ENCODE peak calls at places on chromosomes 5 and 9, in eight cellular contexts. One of them, this sample, is unnamed.

GRCh38 chr9:85142461-85143401 is 473.2 kb downstream of the NTRK2 start:
- DNase-seq in transverse colon: peak
- DNase-seq in body of pancreas: peak
- DNase-seq in endothelial cell of umbilical vein: peak
- DNase-seq in esophagus squamous epithelium: no peak
- DNase-seq in IMR-90: no peak
- DNase-seq in GM12891: peak
- DNase-seq in NB4: peak
- DNase-seq in this sample: peak

GRCh38 chr9:126935630-126936029 is 21.0 kb downstream of the RALGPS1 start:
- DNase-seq in transverse colon: no peak
- DNase-seq in body of pancreas: no peak
- DNase-seq in endothelial cell of umbilical vein: no peak
- DNase-seq in esophagus squamous epithelium: no peak
- DNase-seq in IMR-90: peak
- DNase-seq in GM12891: no peak
- DNase-seq in NB4: no peak
- DNase-seq in this sample: no peak

GRCh38 chr9:114339130-114339908 is 9.7 kb downstream of the ORM2 start:
- DNase-seq in transverse colon: peak
- DNase-seq in body of pancreas: peak
- DNase-seq in endothelial cell of umbilical vein: peak
- DNase-seq in esophagus squamous epithelium: no peak
- DNase-seq in IMR-90: peak
- DNase-seq in GM12891: peak
- DNase-seq in NB4: peak
- DNase-seq in this sample: peak

GRCh38 chr5:146706321-146706972 is 172.1 kb downstream of the PPP2R2B start:
- DNase-seq in transverse colon: no peak
- DNase-seq in body of pancreas: no peak
- DNase-seq in endothelial cell of umbilical vein: no peak
- DNase-seq in esophagus squamous epithelium: no peak
- DNase-seq in IMR-90: no peak
- DNase-seq in GM12891: no peak
- DNase-seq in NB4: peak
- DNase-seq in this sample: no peak

GRCh38 chr9:109759584-109759983 is 20.4 kb upstream of the PALM2AKAP2 start:
- DNase-seq in transverse colon: no peak
- DNase-seq in body of pancreas: no peak
- DNase-seq in endothelial cell of umbilical vein: no peak
- DNase-seq in esophagus squamous epithelium: no peak
- DNase-seq in IMR-90: no peak
- DNase-seq in GM12891: no peak
- DNase-seq in NB4: no peak
- DNase-seq in this sample: no peak

GRCh38 chr5:10703676-10704075 is 57.4 kb downstream of the DAP start:
- DNase-seq in transverse colon: peak
- DNase-seq in body of pancreas: peak
- DNase-seq in endothelial cell of umbilical vein: no peak
- DNase-seq in esophagus squamous epithelium: no peak
- DNase-seq in IMR-90: no peak
- DNase-seq in GM12891: no peak
- DNase-seq in NB4: no peak
- DNase-seq in this sample: no peak

GRCh38 chr5:3006961-3007551 is 255.6 kb upstream of the IRX2 start:
- DNase-seq in transverse colon: no peak
- DNase-seq in body of pancreas: no peak
- DNase-seq in endothelial cell of umbilical vein: no peak
- DNase-seq in esophagus squamous epithelium: no peak
- DNase-seq in IMR-90: no peak
- DNase-seq in GM12891: no peak
- DNase-seq in NB4: no peak
- DNase-seq in this sample: no peak

GRCh38 chr9:7871977-7872730 is 72.6 kb upstream of the DMAC1 start:
- DNase-seq in transverse colon: no peak
- DNase-seq in body of pancreas: no peak
- DNase-seq in endothelial cell of umbilical vein: no peak
- DNase-seq in esophagus squamous epithelium: no peak
- DNase-seq in IMR-90: no peak
- DNase-seq in GM12891: no peak
- DNase-seq in NB4: no peak
- DNase-seq in this sample: no peak

GRCh38 chr5:135386096-135386495 is 12.9 kb downstream of the MACROH2A1 start:
- DNase-seq in transverse colon: no peak
- DNase-seq in body of pancreas: no peak
- DNase-seq in endothelial cell of umbilical vein: peak
- DNase-seq in esophagus squamous epithelium: no peak
- DNase-seq in IMR-90: peak
- DNase-seq in GM12891: no peak
- DNase-seq in NB4: no peak
- DNase-seq in this sample: no peak

GRCh38 chr5:134902071-134902801 is 2.7 kb upstream of the PCBD2 start:
- DNase-seq in transverse colon: no peak
- DNase-seq in body of pancreas: no peak
- DNase-seq in endothelial cell of umbilical vein: peak
- DNase-seq in esophagus squamous epithelium: no peak
- DNase-seq in IMR-90: peak
- DNase-seq in GM12891: no peak
- DNase-seq in NB4: peak
- DNase-seq in this sample: no peak

GRCh38 chr5:138032028-138032571 is 779 bp downstream of the FAM13B start:
- DNase-seq in transverse colon: peak
- DNase-seq in body of pancreas: peak
- DNase-seq in endothelial cell of umbilical vein: peak
- DNase-seq in esophagus squamous epithelium: peak
- DNase-seq in IMR-90: peak
- DNase-seq in GM12891: peak
- DNase-seq in NB4: peak
- DNase-seq in this sample: peak

GRCh38 chr5:151708126-151708525 is 21.4 kb upstream of the SPARC start:
- DNase-seq in transverse colon: peak
- DNase-seq in body of pancreas: no peak
- DNase-seq in endothelial cell of umbilical vein: peak
- DNase-seq in esophagus squamous epithelium: no peak
- DNase-seq in IMR-90: no peak
- DNase-seq in GM12891: no peak
- DNase-seq in NB4: peak
- DNase-seq in this sample: no peak

DNA sequence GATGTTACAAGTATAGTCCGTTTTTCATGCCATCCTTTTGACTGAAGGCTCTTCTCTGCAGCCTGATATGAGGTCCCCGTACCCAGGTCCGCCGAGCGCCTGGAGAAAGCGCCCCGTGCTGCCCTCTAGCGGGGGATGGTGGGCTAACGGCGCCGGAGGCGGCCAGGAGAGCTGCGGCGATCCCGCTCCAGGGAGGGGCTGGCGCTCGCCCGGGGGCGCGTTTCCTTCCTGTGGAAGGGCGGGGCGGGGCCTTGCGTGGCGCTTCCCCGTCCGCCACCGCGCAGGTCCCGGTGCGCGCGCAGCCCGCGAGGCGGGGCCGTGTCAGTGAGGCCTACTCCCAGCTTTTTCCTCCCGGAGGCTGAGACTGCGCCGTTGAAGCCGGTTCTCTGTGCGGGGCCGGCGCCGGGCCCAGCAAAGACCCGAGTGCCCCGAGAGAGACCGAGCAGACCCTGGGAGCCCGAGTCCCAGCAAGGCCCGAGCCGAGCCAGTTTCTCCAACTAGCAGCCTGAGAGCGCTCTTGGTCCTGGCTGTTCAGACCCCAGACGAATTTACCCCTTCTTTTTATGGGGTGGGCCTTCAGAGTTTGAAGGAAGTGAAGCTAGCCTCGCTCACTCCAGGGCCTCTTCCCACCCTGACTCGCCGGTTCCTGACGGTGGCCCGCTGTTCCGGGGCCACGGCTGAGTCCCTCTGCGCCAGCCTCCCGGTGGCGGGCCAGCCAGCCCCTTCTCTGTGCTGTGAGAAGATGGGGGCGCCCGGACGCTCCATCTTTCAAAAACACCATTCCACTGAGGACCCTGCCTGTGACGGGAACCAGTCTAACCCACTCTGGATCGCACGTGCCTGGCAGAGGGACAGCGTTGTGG is 9.7 kb upstream of the PHF2 start:
- DNase-seq in transverse colon: peak
- DNase-seq in body of pancreas: peak
- DNase-seq in endothelial cell of umbilical vein: peak
- DNase-seq in esophagus squamous epithelium: peak
- DNase-seq in IMR-90: peak
- DNase-seq in GM12891: peak
- DNase-seq in NB4: peak
- DNase-seq in this sample: peak
- TF ChIP-seq POLR2A in transverse colon: peak
- TF ChIP-seq POLR2A in body of pancreas: peak
- TF ChIP-seq POLR2A in endothelial cell of umbilical vein: peak
- TF ChIP-seq POLR2A in esophagus squamous epithelium: peak
- TF ChIP-seq POLR2A in IMR-90: peak
- TF ChIP-seq POLR2A in GM12891: peak
- TF ChIP-seq POLR2A in NB4: peak
- TF ChIP-seq POLR2A in this sample: peak

DNA sequence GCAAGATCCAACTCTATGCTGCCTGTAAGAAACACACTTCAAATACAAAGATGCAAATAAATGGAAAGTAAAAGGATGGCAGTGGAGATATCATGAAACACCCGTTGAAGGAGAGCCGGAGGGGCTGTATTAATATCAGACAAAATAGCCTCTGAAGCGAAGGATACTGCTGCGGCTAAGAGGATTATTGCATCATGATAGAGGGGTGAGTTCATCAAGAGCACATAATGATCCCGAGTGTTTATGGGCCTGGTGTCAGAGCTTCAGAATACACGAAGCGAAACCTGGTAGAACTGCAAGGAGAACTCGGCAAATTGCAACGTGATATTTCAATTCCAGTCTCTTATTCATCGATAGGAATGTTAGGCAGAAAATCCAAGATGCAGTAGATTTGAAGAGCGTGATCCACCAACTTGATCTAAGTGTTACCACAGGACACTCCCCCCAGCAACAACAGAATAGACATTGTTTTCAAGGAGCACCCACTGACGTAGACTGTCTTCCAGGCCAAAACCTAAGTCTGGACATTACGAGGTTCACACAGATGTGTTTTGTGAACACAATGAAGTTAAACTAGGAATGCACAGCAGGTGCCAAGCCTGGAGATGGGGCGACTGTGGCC is 27.7 kb upstream of the QSOX2 start:
- DNase-seq in transverse colon: no peak
- DNase-seq in body of pancreas: no peak
- DNase-seq in endothelial cell of umbilical vein: no peak
- DNase-seq in esophagus squamous epithelium: no peak
- DNase-seq in IMR-90: peak
- DNase-seq in GM12891: no peak
- DNase-seq in NB4: no peak
- DNase-seq in this sample: no peak
- TF ChIP-seq POLR2A in transverse colon: no peak
- TF ChIP-seq POLR2A in body of pancreas: no peak
- TF ChIP-seq POLR2A in endothelial cell of umbilical vein: no peak
- TF ChIP-seq POLR2A in esophagus squamous epithelium: no peak
- TF ChIP-seq POLR2A in IMR-90: no peak
- TF ChIP-seq POLR2A in GM12891: no peak
- TF ChIP-seq POLR2A in NB4: no peak
- TF ChIP-seq POLR2A in this sample: no peak

GRCh38 chr5:61162010-61162831 is at the start of gene SMIM15:
- DNase-seq in transverse colon: peak
- DNase-seq in body of pancreas: peak
- DNase-seq in endothelial cell of umbilical vein: peak
- DNase-seq in esophagus squamous epithelium: peak
- DNase-seq in IMR-90: peak
- DNase-seq in GM12891: peak
- DNase-seq in NB4: no peak
- DNase-seq in this sample: peak
- TF ChIP-seq POLR2A in transverse colon: peak
- TF ChIP-seq POLR2A in body of pancreas: peak
- TF ChIP-seq POLR2A in endothelial cell of umbilical vein: peak
- TF ChIP-seq POLR2A in esophagus squamous epithelium: peak
- TF ChIP-seq POLR2A in IMR-90: peak
- TF ChIP-seq POLR2A in GM12891: peak
- TF ChIP-seq POLR2A in NB4: no peak
- TF ChIP-seq POLR2A in this sample: peak

DNA sequence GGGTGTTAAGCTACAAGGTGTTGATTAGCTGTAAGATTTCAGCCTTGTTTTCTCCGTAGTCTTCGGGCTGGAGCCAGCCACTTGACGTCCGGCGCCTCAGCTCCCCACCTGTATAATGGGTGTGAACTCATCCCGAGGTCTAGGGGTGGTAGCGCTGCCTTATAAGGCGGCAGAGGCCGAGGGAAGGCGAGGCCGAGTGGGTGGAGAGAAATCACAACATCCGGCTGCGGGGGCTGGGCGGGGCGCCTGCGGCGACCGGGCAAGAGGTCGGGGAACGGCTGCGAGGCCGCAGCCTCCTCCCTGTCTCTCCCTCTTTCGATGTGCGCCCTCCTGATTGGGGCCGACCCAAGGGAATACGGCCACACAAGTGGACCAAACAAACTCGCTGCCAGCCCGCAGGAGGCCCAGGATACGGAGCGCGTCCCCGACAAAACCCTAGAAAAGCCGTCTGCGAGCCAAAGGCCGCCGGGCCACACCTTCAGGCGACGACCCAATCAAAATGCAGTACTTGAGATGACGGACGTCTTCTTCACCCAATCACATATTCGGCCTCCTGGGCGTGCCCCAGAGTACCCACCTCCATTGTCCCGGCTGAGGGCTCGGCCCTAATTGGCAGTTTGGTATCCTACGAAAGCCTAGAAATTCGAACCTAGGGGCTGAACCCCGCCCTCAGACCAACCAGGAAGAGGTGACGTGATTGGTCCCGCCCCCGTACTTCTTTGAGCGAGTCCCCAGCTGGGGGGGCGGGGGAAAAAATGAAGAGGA is 493 bp upstream of the GRK6 start:
- DNase-seq in transverse colon: peak
- DNase-seq in body of pancreas: peak
- DNase-seq in endothelial cell of umbilical vein: peak
- DNase-seq in esophagus squamous epithelium: peak
- DNase-seq in IMR-90: peak
- DNase-seq in GM12891: peak
- DNase-seq in NB4: peak
- DNase-seq in this sample: peak
- TF ChIP-seq POLR2A in transverse colon: peak
- TF ChIP-seq POLR2A in body of pancreas: peak
- TF ChIP-seq POLR2A in endothelial cell of umbilical vein: peak
- TF ChIP-seq POLR2A in esophagus squamous epithelium: peak
- TF ChIP-seq POLR2A in IMR-90: peak
- TF ChIP-seq POLR2A in GM12891: peak
- TF ChIP-seq POLR2A in NB4: peak
- TF ChIP-seq POLR2A in this sample: peak

GRCh38 chr5:132215329-132215728 is 12.3 kb downstream of the P4HA2 start:
- DNase-seq in transverse colon: peak
- DNase-seq in body of pancreas: peak
- DNase-seq in endothelial cell of umbilical vein: peak
- DNase-seq in esophagus squamous epithelium: no peak
- DNase-seq in IMR-90: peak
- DNase-seq in GM12891: no peak
- DNase-seq in NB4: no peak
- DNase-seq in this sample: peak
- TF ChIP-seq POLR2A in transverse colon: no peak
- TF ChIP-seq POLR2A in body of pancreas: peak
- TF ChIP-seq POLR2A in endothelial cell of umbilical vein: no peak
- TF ChIP-seq POLR2A in esophagus squamous epithelium: no peak
- TF ChIP-seq POLR2A in IMR-90: no peak
- TF ChIP-seq POLR2A in GM12891: no peak
- TF ChIP-seq POLR2A in NB4: no peak
- TF ChIP-seq POLR2A in this sample: peak

This sample was measured in H54.